ENCODE peak calls at places on chromosomes 6 and 20, in nine cellular contexts. S, A, C, H, F, B, L, U and N are unnamed samples.
A peak's percentile ranks its signal among the peaks of the same experiment; 100 is the strongest.

GRCh38 chr6:151440498-151440897 is 11.4 kb downstream of the RMND1 start:
- DNase-seq in S (peak; percentile 31), A (no peak), C (no peak), H (no peak), F (no peak), B (no peak), L (no peak), U (no peak), N (no peak)

GRCh38 chr6:166656269-166657206 is 29.5 kb upstream of the RPS6KA2 start:
- DNase-seq in S (no peak), A (no peak), C (no peak), H (peak; percentile 93), F (no peak), B (peak; percentile 45), L (no peak), U (no peak), N (no peak)

GRCh38 chr20:2751868-2752630 is 48.4 kb downstream of the CPXM1 start:
- DNase-seq in S (peak; percentile 59), A (no peak), C (no peak), H (peak; percentile 83), F (no peak), B (no peak), L (no peak), U (no peak), N (no peak)

GRCh38 chr6:582370-582769 is 74.5 kb downstream of the HUS1B start:
- DNase-seq in S (no peak), A (no peak), C (no peak), H (no peak), F (no peak), B (no peak), L (no peak), U (no peak), N (no peak)

GRCh38 chr20:64153410-64153809 is 10.8 kb upstream of the MYT1 start:
- DNase-seq in S (no peak), A (no peak), C (no peak), H (no peak), F (no peak), B (no peak), L (no peak), U (no peak), N (no peak)

GRCh38 chr6:112207773-112208172 is 46.6 kb downstream of the LAMA4 start:
- DNase-seq in S (no peak), A (no peak), C (no peak), H (no peak), F (no peak), B (no peak), L (no peak), U (no peak), N (no peak)

GRCh38 chr20:50762045-50762422 is 30.7 kb downstream of the PARD6B start:
- DNase-seq in S (no peak), A (no peak), C (peak; percentile 24), H (no peak), F (no peak), B (no peak), L (no peak), U (no peak), N (no peak)

GRCh38 chr6:46022110-46022948 is 6.7 kb upstream of the CLIC5 start:
- DNase-seq in S (no peak), A (no peak), C (no peak), H (no peak), F (no peak), B (no peak), L (no peak), U (no peak), N (no peak)

GRCh38 chr20:4811661-4812181 is 90.0 kb downstream of the PRND start:
- DNase-seq in S (no peak), A (peak; percentile 89), C (no peak), H (no peak), F (no peak), B (no peak), L (no peak), U (no peak), N (no peak)

GRCh38 chr20:19757973-19758887 is at the start of gene RIN2:
- DNase-seq in S (peak; percentile 31), A (peak; percentile 95), C (peak; percentile 82), H (peak; percentile 90), F (peak; percentile 75), B (peak; percentile 91), L (no peak), U (peak; percentile 66), N (peak; percentile 21)

GRCh38 chr20:24690408-24690807 is 221.0 kb downstream of the SYNDIG1 start:
- DNase-seq in S (no peak), A (no peak), C (no peak), H (no peak), F (no peak), B (no peak), L (no peak), U (no peak), N (no peak)

GRCh38 chr6:112117554-112117953 is 30.2 kb downstream of the FAM229B start:
- DNase-seq in S (no peak), A (no peak), C (no peak), H (peak; percentile 3), F (no peak), B (peak; percentile 34), L (no peak), U (no peak), N (no peak)

GRCh38 chr20:12882832-12883506 is 125.8 kb upstream of the SPTLC3 start:
- DNase-seq in S (no peak), A (no peak), C (no peak), H (no peak), F (no peak), B (peak; percentile 75), L (peak; percentile 29), U (no peak), N (no peak)

GRCh38 chr6:39178235-39178634 is 51.0 kb downstream of the KCNK5 start:
- DNase-seq in S (no peak), A (no peak), C (no peak), H (no peak), F (no peak), B (no peak), L (no peak), U (no peak), N (no peak)

GRCh38 chr20:10669843-10670446 is 3.9 kb downstream of the JAG1 start:
- DNase-seq in S (no peak), A (no peak), C (no peak), H (no peak), F (no peak), B (no peak), L (no peak), U (no peak), N (no peak)

GRCh38 chr20:2289475-2289874 is 6.3 kb upstream of the TGM3 start:
- DNase-seq in S (no peak), A (no peak), C (no peak), H (no peak), F (no peak), B (no peak), L (no peak), U (no peak), N (no peak)